ENCODE peak calls at places on chromosomes 7 and 10, in seven cellular contexts. E is activated T-helper 9 cell treated with anti-CD3 and anti-CD28 coated beads, Interleukin-2, amount 50 U/mL, for 16 hours; T is naive thymus-derived CD8-positive, alpha-beta T cell; N is left cardiac atrium; A is activated T-helper 1 cell treated with anti-CD3 and anti-CD28 coated beads, Interleukin-2, amount 50 U/mL, for 16 hours; G is T47D; W is psoas muscle. D is an unnamed sample.

GRCh38 chr7:83739527-83739926 is 90.6 kb upstream of the SEMA3E start:
- DNase-seq in E (no peak), T (no peak), N (no peak), A (no peak), G (peak; percentile 36), W (no peak), D (no peak)

GRCh38 chr10:13894412-13895093 is 307.8 kb downstream of the PRPF18 start:
- DNase-seq in E (no peak), T (no peak), N (no peak), A (no peak), G (no peak), W (no peak), D (no peak)

GRCh38 chr10:22500567-22501369 is 155.5 kb downstream of the SPAG6 start:
- DNase-seq in E (no peak), T (no peak), N (no peak), A (no peak), G (peak; percentile 59), W (no peak), D (no peak)

GRCh38 chr10:69142983-69143382 is 19.0 kb downstream of the VPS26A start:
- DNase-seq in E (no peak), T (no peak), N (no peak), A (no peak), G (no peak), W (no peak), D (no peak)

GRCh38 chr10:113071446-113071845 is 121.4 kb downstream of the TCF7L2 start:
- DNase-seq in E (no peak), T (no peak), N (peak; percentile 84), A (no peak), G (no peak), W (no peak), D (no peak)

GRCh38 chr10:133128126-133129081 is 31.6 kb upstream of the KNDC1 start:
- DNase-seq in E (no peak), T (peak; percentile 41), N (no peak), A (no peak), G (no peak), W (peak; percentile 42), D (no peak)

GRCh38 chr10:91799580-91799975 is 1.4 kb downstream of the TNKS2 start:
- DNase-seq in E (no peak), T (no peak), N (no peak), A (no peak), G (peak; percentile 28), W (no peak), D (no peak)

GRCh38 chr7:112202819-112203218 is 3.4 kb downstream of the DOCK4 start:
- DNase-seq in E (no peak), T (no peak), N (peak; percentile 52), A (no peak), G (no peak), W (peak; percentile 57), D (no peak)

GRCh38 chr7:131105294-131105802 is 222.3 kb upstream of the MKLN1 start:
- DNase-seq in E (no peak), T (no peak), N (peak; percentile 46), A (no peak), G (peak; percentile 26), W (no peak), D (no peak)

GRCh38 chr10:81575007-81575406 is 300.0 kb upstream of the NRG3 start:
- DNase-seq in E (no peak), T (no peak), N (no peak), A (no peak), G (no peak), W (no peak), D (no peak)

GRCh38 chr10:54441286-54441685 is 359.7 kb downstream of the PCDH15 start:
- DNase-seq in E (no peak), T (no peak), N (no peak), A (no peak), G (no peak), W (no peak), D (no peak)

GRCh38 chr7:106563466-106564150 is 97.3 kb downstream of the CCDC71L start:
- DNase-seq in E (no peak), T (no peak), N (peak; percentile 36), A (no peak), G (peak; percentile 36), W (no peak), D (no peak)

GRCh38 chr7:156625585-156625984 is 15.0 kb upstream of the RNF32 start:
- DNase-seq in E (no peak), T (no peak), N (no peak), A (no peak), G (no peak), W (no peak), D (no peak)

GRCh38 chr10:3455385-3456334 is 283.1 kb upstream of the PITRM1 start:
- DNase-seq in E (no peak), T (no peak), N (no peak), A (no peak), G (peak; percentile 24), W (no peak), D (no peak)

GRCh38 chr7:144656960-144657359 is 178.9 kb downstream of the TPK1 start:
- DNase-seq in E (no peak), T (no peak), N (no peak), A (no peak), G (peak; percentile 42), W (no peak), D (no peak)

GRCh38 chr10:97179731-97180366 is 5.9 kb downstream of the SLIT1 start:
- DNase-seq in E (no peak), T (no peak), N (peak; percentile 38), A (no peak), G (no peak), W (no peak), D (no peak)

GRCh38 chr10:49654036-49654693 is 25.3 kb upstream of the C10orf53 start:
- DNase-seq in E (no peak), T (no peak), N (no peak), A (no peak), G (no peak), W (no peak), D (no peak)

GRCh38 chr10:99548041-99548530 is 15.3 kb downstream of the NKX2-3 start:
- DNase-seq in E (no peak), T (no peak), N (no peak), A (no peak), G (peak; percentile 80), W (no peak), D (no peak)

GRCh38 chr10:119199231-119199992 is 8.0 kb upstream of the GRK5 start:
- DNase-seq in E (no peak), T (peak; percentile 74), N (peak; percentile 65), A (no peak), G (peak; percentile 82), W (peak; percentile 60), D (peak; percentile 63)

GRCh38 chr10:62426086-62426485 is 51.9 kb downstream of the ZNF365 start:
- DNase-seq in E (peak; percentile 2), T (no peak), N (no peak), A (no peak), G (no peak), W (no peak), D (no peak)

GRCh38 chr7:158685727-158686126 is 18.9 kb downstream of the NCAPG2 start:
- DNase-seq in E (no peak), T (no peak), N (no peak), A (no peak), G (no peak), W (no peak), D (no peak)

GRCh38 chr7:42945821-42946615 is 13.8 kb downstream of the MRPL32 start:
- DNase-seq in E (no peak), T (no peak), N (no peak), A (no peak), G (no peak), W (no peak), D (no peak)

GRCh38 chr7:65477326-65477725 is 103.7 kb downstream of the ZNF92 start:
- DNase-seq in E (no peak), T (no peak), N (no peak), A (no peak), G (peak; percentile 57), W (no peak), D (no peak)

GRCh38 chr10:78706256-78706655 is 362.5 kb upstream of the ZMIZ1 start:
- DNase-seq in E (no peak), T (no peak), N (no peak), A (no peak), G (no peak), W (no peak), D (no peak)

GRCh38 chr10:1627945-1628344 is 109.4 kb downstream of the ADARB2 start:
- DNase-seq in E (no peak), T (no peak), N (no peak), A (no peak), G (no peak), W (no peak), D (no peak)

GRCh38 chr7:152369518-152369917 is 66.3 kb downstream of the KMT2C start:
- DNase-seq in E (no peak), T (no peak), N (no peak), A (no peak), G (no peak), W (no peak), D (no peak)

GRCh38 chr7:81960026-81960425 is 190.2 kb upstream of the HGF start:
- DNase-seq in E (no peak), T (no peak), N (no peak), A (no peak), G (no peak), W (no peak), D (no peak)

GRCh38 chr10:84179059-84179710 is 5.6 kb downstream of the GPR15LG start:
- DNase-seq in E (no peak), T (no peak), N (no peak), A (no peak), G (peak; percentile 36), W (no peak), D (no peak)

GRCh38 chr10:17115683-17116082 is 13.9 kb downstream of the CUBN start:
- DNase-seq in E (no peak), T (no peak), N (no peak), A (no peak), G (no peak), W (no peak), D (no peak)

GRCh38 chr7:139121-139520 is 53.2 kb upstream of the FAM20C start:
- DNase-seq in E (no peak), T (peak; percentile 31), N (no peak), A (no peak), G (no peak), W (no peak), D (no peak)

GRCh38 chr10:60894816-60895215 is 49.2 kb downstream of the RHOBTB1 start:
- DNase-seq in E (no peak), T (no peak), N (no peak), A (no peak), G (no peak), W (no peak), D (no peak)